ENCODE peak calls at places on chromosome 3, in nine cellular contexts. One of them, this sample, is unnamed.

GRCh38 chr3:159992601-159993000 is 4.0 kb downstream of the IL12A start:
- DNase-seq in lower lobe of right lung: no peak
- DNase-seq in breast epithelium: no peak
- DNase-seq in fibroblast of lung: no peak
- DNase-seq in testis: no peak
- DNase-seq in WERI-Rb-1: no peak
- DNase-seq in colonic mucosa: no peak
- DNase-seq in SJSA1: no peak
- DNase-seq in PC-9: peak; percentile 73
- DNase-seq in this sample: no peak

GRCh38 chr3:50971487-50971924 is 296.8 kb downstream of the DOCK3 start:
- DNase-seq in lower lobe of right lung: no peak
- DNase-seq in breast epithelium: no peak
- DNase-seq in fibroblast of lung: peak; percentile 38
- DNase-seq in testis: peak; percentile 54
- DNase-seq in WERI-Rb-1: peak; percentile 63
- DNase-seq in colonic mucosa: peak; percentile 46
- DNase-seq in SJSA1: no peak
- DNase-seq in PC-9: peak; percentile 68
- DNase-seq in this sample: peak; percentile 41

GRCh38 chr3:46677096-46677702 is 16.3 kb downstream of the ALS2CL start:
- DNase-seq in lower lobe of right lung: no peak
- DNase-seq in breast epithelium: no peak
- DNase-seq in fibroblast of lung: peak; percentile 21
- DNase-seq in testis: no peak
- DNase-seq in WERI-Rb-1: no peak
- DNase-seq in colonic mucosa: no peak
- DNase-seq in SJSA1: no peak
- DNase-seq in PC-9: no peak
- DNase-seq in this sample: no peak

GRCh38 chr3:41508063-41508696 is 308.9 kb downstream of the CTNNB1 start:
- DNase-seq in lower lobe of right lung: no peak
- DNase-seq in breast epithelium: no peak
- DNase-seq in fibroblast of lung: peak; percentile 26
- DNase-seq in testis: no peak
- DNase-seq in WERI-Rb-1: no peak
- DNase-seq in colonic mucosa: no peak
- DNase-seq in SJSA1: no peak
- DNase-seq in PC-9: no peak
- DNase-seq in this sample: no peak

GRCh38 chr3:196867155-196867506 is 589 bp upstream of the SENP5 start:
- DNase-seq in lower lobe of right lung: no peak
- DNase-seq in breast epithelium: no peak
- DNase-seq in fibroblast of lung: no peak
- DNase-seq in testis: no peak
- DNase-seq in WERI-Rb-1: no peak
- DNase-seq in colonic mucosa: peak; percentile 18
- DNase-seq in SJSA1: no peak
- DNase-seq in PC-9: no peak
- DNase-seq in this sample: no peak

GRCh38 chr3:23519548-23520208 is 286.1 kb upstream of the UBE2E1 start:
- DNase-seq in lower lobe of right lung: no peak
- DNase-seq in breast epithelium: no peak
- DNase-seq in fibroblast of lung: no peak
- DNase-seq in testis: no peak
- DNase-seq in WERI-Rb-1: no peak
- DNase-seq in colonic mucosa: no peak
- DNase-seq in SJSA1: no peak
- DNase-seq in PC-9: no peak
- DNase-seq in this sample: no peak

GRCh38 chr3:152402698-152403456 is 134.1 kb downstream of the MBNL1 start:
- DNase-seq in lower lobe of right lung: no peak
- DNase-seq in breast epithelium: no peak
- DNase-seq in fibroblast of lung: peak; percentile 81
- DNase-seq in testis: no peak
- DNase-seq in WERI-Rb-1: no peak
- DNase-seq in colonic mucosa: no peak
- DNase-seq in SJSA1: no peak
- DNase-seq in PC-9: no peak
- DNase-seq in this sample: no peak

GRCh38 chr3:49133226-49133951 is 539 bp upstream of the LAMB2 start:
- DNase-seq in lower lobe of right lung: peak; percentile 88
- DNase-seq in breast epithelium: peak; percentile 78
- DNase-seq in fibroblast of lung: peak; percentile 93
- DNase-seq in testis: peak; percentile 93
- DNase-seq in WERI-Rb-1: peak; percentile 88
- DNase-seq in colonic mucosa: peak; percentile 90
- DNase-seq in SJSA1: peak; percentile 87
- DNase-seq in PC-9: peak; percentile 71
- DNase-seq in this sample: peak; percentile 94

DNA sequence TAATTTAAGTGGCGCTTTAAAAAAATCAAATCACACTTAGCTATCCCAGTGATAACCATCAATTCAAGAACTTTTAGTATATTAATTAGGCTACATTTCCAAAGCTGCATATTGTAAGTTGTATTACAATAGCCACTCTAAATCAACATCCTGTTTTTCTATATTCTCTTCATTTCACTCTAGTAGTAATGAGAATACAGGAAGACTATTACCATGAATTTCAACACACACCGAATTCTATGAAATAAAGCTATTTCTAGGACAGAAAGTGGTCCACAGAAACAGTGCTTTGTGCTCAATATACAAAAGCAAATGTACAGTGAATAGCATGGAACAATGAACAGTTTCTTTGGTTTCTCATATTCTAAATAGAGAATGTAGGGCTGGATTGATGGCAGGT is 24.6 kb downstream of the TRAT1 start:
- DNase-seq in lower lobe of right lung: no peak
- DNase-seq in breast epithelium: no peak
- DNase-seq in fibroblast of lung: no peak
- DNase-seq in testis: no peak
- DNase-seq in WERI-Rb-1: no peak
- DNase-seq in colonic mucosa: no peak
- DNase-seq in SJSA1: no peak
- DNase-seq in PC-9: no peak
- DNase-seq in this sample: no peak
- H3K36me3 ChIP-seq in lower lobe of right lung: no peaks in the 10 kb centered on the region
- H3K36me3 ChIP-seq in breast epithelium: no peaks in the 10 kb centered on the region
- H3K36me3 ChIP-seq in fibroblast of lung: no peaks in the 10 kb centered on the region
- H3K36me3 ChIP-seq in testis: no peaks in the 10 kb centered on the region
- H3K36me3 ChIP-seq in WERI-Rb-1: no peaks in the 10 kb centered on the region
- H3K36me3 ChIP-seq in colonic mucosa: no peaks in the 10 kb centered on the region
- H3K36me3 ChIP-seq in SJSA1: no peaks in the 10 kb centered on the region
- H3K36me3 ChIP-seq in PC-9: no peaks in the 10 kb centered on the region
- H3K36me3 ChIP-seq in this sample: no peaks in the 10 kb centered on the region

DNA sequence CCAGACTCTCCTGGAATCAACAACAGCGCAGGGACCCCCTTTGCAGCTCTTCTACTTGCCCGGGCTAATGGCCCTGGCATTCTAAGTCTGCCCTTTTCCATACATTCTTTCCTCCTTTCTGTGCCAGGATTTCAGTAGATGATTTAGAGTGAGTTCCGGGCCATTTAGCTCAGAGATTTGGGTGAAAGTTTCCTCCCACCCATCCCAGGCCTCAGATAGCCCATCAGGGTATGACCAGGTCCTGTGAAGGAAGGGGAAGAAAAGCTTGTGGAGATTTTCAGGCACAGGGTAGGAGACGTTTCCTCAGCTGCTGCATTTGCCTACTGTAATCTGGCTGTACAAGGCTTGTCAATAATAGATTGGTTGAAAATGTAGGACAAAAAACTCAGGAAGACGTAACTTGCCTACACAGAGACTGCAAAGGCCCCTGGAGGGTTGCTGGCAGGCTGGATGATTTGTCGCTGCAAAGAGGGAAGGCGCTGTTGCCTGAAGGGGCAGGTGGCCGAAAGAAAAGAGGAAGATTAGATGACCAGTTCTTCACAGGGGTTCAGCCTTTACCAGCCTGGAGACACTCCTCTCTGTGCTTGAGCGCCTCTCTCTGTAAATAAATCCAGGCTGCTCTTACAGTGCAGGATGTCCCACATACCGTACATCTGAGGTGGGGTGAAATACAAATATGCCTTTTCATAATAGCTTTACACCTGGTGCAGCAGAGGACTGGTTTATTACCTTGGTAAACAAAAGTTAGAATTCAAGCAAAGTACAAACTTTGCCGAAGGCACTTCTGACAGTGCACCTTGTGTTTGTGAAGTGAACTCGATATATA is 63.4 kb upstream of the BCL6 start:
- DNase-seq in lower lobe of right lung: no peak
- DNase-seq in breast epithelium: peak; percentile 79
- DNase-seq in fibroblast of lung: no peak
- DNase-seq in testis: no peak
- DNase-seq in WERI-Rb-1: peak; percentile 11
- DNase-seq in colonic mucosa: peak; percentile 63
- DNase-seq in SJSA1: no peak
- DNase-seq in PC-9: peak; percentile 100
- DNase-seq in this sample: no peak
- H3K4me3 ChIP-seq in lower lobe of right lung: no peak overlapping the region
- H3K4me3 ChIP-seq in breast epithelium: peak overlapping the region; percentile 45
- H3K4me3 ChIP-seq in fibroblast of lung: no peak overlapping the region
- H3K4me3 ChIP-seq in testis: no peak overlapping the region
- H3K4me3 ChIP-seq in WERI-Rb-1: no peak overlapping the region
- H3K4me3 ChIP-seq in colonic mucosa: no peak overlapping the region
- H3K4me3 ChIP-seq in SJSA1: no peak overlapping the region
- H3K4me3 ChIP-seq in PC-9: peak overlapping the region; percentile 47
- H3K4me3 ChIP-seq in this sample: no peak overlapping the region

DNA sequence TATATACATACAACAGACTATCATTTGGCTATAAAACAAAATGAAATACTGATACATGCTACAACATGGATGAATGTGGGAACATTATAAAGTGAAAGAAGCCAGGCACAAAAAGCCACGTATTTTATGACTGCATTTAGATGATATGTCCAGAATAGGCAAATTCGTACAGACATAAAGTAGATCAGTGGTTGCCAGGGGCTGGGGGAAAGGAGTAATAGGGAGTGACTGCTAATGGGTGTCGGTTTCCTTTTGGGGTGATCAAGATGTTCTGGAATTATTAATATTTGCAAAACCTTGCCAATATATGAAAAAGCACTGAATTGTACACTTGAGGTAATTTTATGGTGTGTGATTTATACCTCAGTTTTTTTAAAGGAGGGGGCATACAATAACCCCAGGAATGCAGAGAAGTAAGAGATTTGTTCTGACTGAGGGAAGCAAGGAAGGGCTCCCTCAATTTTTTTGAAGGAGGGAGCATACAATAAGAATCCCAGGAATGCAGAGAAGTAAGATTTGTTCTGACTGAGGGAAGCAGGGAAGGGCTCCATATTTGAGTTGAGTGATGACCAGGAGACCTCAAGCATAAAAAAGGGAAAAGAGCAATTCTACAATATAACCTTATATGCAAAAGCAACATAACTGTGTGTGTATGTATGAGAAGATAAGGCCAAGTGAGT is 6.2 kb downstream of the PSMD6 start:
- DNase-seq in lower lobe of right lung: no peak
- DNase-seq in breast epithelium: no peak
- DNase-seq in fibroblast of lung: peak; percentile 42
- DNase-seq in testis: no peak
- DNase-seq in WERI-Rb-1: no peak
- DNase-seq in colonic mucosa: no peak
- DNase-seq in SJSA1: no peak
- DNase-seq in PC-9: no peak
- DNase-seq in this sample: no peak
- H3K36me3 ChIP-seq in lower lobe of right lung: peaks cover 96% of the 10 kb centered on the region
- H3K36me3 ChIP-seq in breast epithelium: peaks cover 13% of the 10 kb centered on the region
- H3K36me3 ChIP-seq in fibroblast of lung: peaks cover 13% of the 10 kb centered on the region
- H3K36me3 ChIP-seq in testis: no peaks in the 10 kb centered on the region
- H3K36me3 ChIP-seq in WERI-Rb-1: peaks cover 93% of the 10 kb centered on the region
- H3K36me3 ChIP-seq in colonic mucosa: peaks cover 6% of the 10 kb centered on the region
- H3K36me3 ChIP-seq in SJSA1: peaks cover 99% of the 10 kb centered on the region
- H3K36me3 ChIP-seq in PC-9: peaks cover 14% of the 10 kb centered on the region
- H3K36me3 ChIP-seq in this sample: peaks cover 11% of the 10 kb centered on the region

GRCh38 chr3:36740822-36741221 is 23.5 kb downstream of the DCLK3 start:
- DNase-seq in lower lobe of right lung: no peak
- DNase-seq in breast epithelium: no peak
- DNase-seq in fibroblast of lung: no peak
- DNase-seq in testis: no peak
- DNase-seq in WERI-Rb-1: no peak
- DNase-seq in colonic mucosa: no peak
- DNase-seq in SJSA1: no peak
- DNase-seq in PC-9: no peak
- DNase-seq in this sample: no peak

GRCh38 chr3:36741285-36741684 is 23.1 kb downstream of the DCLK3 start:
- DNase-seq in lower lobe of right lung: no peak
- DNase-seq in breast epithelium: no peak
- DNase-seq in fibroblast of lung: no peak
- DNase-seq in testis: no peak
- DNase-seq in WERI-Rb-1: peak; percentile 42
- DNase-seq in colonic mucosa: no peak
- DNase-seq in SJSA1: no peak
- DNase-seq in PC-9: no peak
- DNase-seq in this sample: peak; percentile 58

GRCh38 chr3:36734742-36735141 is 29.6 kb downstream of the DCLK3 start:
- DNase-seq in lower lobe of right lung: no peak
- DNase-seq in breast epithelium: no peak
- DNase-seq in fibroblast of lung: no peak
- DNase-seq in testis: no peak
- DNase-seq in WERI-Rb-1: no peak
- DNase-seq in colonic mucosa: no peak
- DNase-seq in SJSA1: no peak
- DNase-seq in PC-9: no peak
- DNase-seq in this sample: no peak

GRCh38 chr3:36736327-36736726 is 28.0 kb downstream of the DCLK3 start:
- DNase-seq in lower lobe of right lung: no peak
- DNase-seq in breast epithelium: no peak
- DNase-seq in fibroblast of lung: peak; percentile 20
- DNase-seq in testis: no peak
- DNase-seq in WERI-Rb-1: no peak
- DNase-seq in colonic mucosa: no peak
- DNase-seq in SJSA1: no peak
- DNase-seq in PC-9: no peak
- DNase-seq in this sample: no peak

GRCh38 chr3:36738701-36739100 is 25.7 kb downstream of the DCLK3 start:
- DNase-seq in lower lobe of right lung: no peak
- DNase-seq in breast epithelium: no peak
- DNase-seq in fibroblast of lung: no peak
- DNase-seq in testis: no peak
- DNase-seq in WERI-Rb-1: no peak
- DNase-seq in colonic mucosa: no peak
- DNase-seq in SJSA1: no peak
- DNase-seq in PC-9: no peak
- DNase-seq in this sample: no peak
- H3K4me3 ChIP-seq in lower lobe of right lung: no peak overlapping the region
- H3K4me3 ChIP-seq in breast epithelium: no peak overlapping the region
- H3K4me3 ChIP-seq in fibroblast of lung: no peak overlapping the region
- H3K4me3 ChIP-seq in testis: no peak overlapping the region
- H3K4me3 ChIP-seq in WERI-Rb-1: no peak overlapping the region
- H3K4me3 ChIP-seq in colonic mucosa: no peak overlapping the region
- H3K4me3 ChIP-seq in SJSA1: no peak overlapping the region
- H3K4me3 ChIP-seq in PC-9: no peak overlapping the region
- H3K4me3 ChIP-seq in this sample: no peak overlapping the region